ENCODE peak calls at places on chromosomes 3 and 15, in nine cellular contexts. E is stimulated activated CD8-positive, alpha-beta memory T cell treated with anti-CD3 and anti-CD28 coated beads, Interleukin-7, amount 100 ng/mL, for 24 hours; O is heart right ventricle; K is activated CD4-positive, alpha-beta memory T cell treated with anti-CD3 and anti-CD28 coated beads for 36 hours; D is iPS-NIHi11; P is NCI-H2171; A is osteocyte; L is HFF-Myc; T is stimulated activated CD4-positive, alpha-beta T cell treated with anti-CD3 and anti-CD28 coated beads, Interleukin-2, amount 100 ng/mL, for 48 hours. F is an unnamed sample.

GRCh38 chr3:188954590-188955208 is 217.1 kb upstream of the TPRG1 start:
- DNase-seq in E (peak), O (peak), K (peak), D (peak), P (peak), A (peak), L (peak), T (peak), F (peak)

GRCh38 chr3:51982352-51982837 is 940 bp upstream of the ACY1 start:
- DNase-seq in E (no peak), O (no peak), K (peak), D (peak), P (no peak), A (no peak), L (no peak), T (no peak), F (no peak)

GRCh38 chr15:100043069-100043641 is 298.6 kb downstream of the ADAMTS17 start:
- DNase-seq in E (no peak), O (no peak), K (no peak), D (no peak), P (no peak), A (no peak), L (no peak), T (no peak), F (no peak)

GRCh38 chr3:25047058-25047457 is 381.0 kb upstream of the RARB start:
- DNase-seq in E (no peak), O (no peak), K (no peak), D (no peak), P (peak), A (no peak), L (no peak), T (no peak), F (no peak)

GRCh38 chr15:98875309-98875708 is 132.3 kb downstream of the PGPEP1L start:
- DNase-seq in E (no peak), O (no peak), K (no peak), D (no peak), P (no peak), A (no peak), L (no peak), T (no peak), F (no peak)

GRCh38 chr3:59128685-59129084 is 78.9 kb upstream of the CFAP20DC start:
- DNase-seq in E (no peak), O (no peak), K (no peak), D (peak), P (no peak), A (no peak), L (no peak), T (no peak), F (no peak)

GRCh38 chr3:102512734-102513518 is 78.1 kb downstream of the ZPLD1 start:
- DNase-seq in E (no peak), O (no peak), K (no peak), D (no peak), P (no peak), A (no peak), L (no peak), T (no peak), F (no peak)

GRCh38 chr3:52531636-52532516 is 1.8 kb downstream of the NT5DC2 start:
- DNase-seq in E (no peak), O (peak), K (no peak), D (no peak), P (no peak), A (peak), L (no peak), T (no peak), F (no peak)

GRCh38 chr3:112117415-112117814 is 15.6 kb downstream of the GCSAM start:
- DNase-seq in E (no peak), O (no peak), K (no peak), D (no peak), P (no peak), A (no peak), L (no peak), T (no peak), F (no peak)

GRCh38 chr3:66998899-66999235 is 760 bp downstream of the KBTBD8 start:
- DNase-seq in E (no peak), O (no peak), K (no peak), D (no peak), P (no peak), A (no peak), L (no peak), T (no peak), F (no peak)

GRCh38 chr15:71291723-71292122 is 176.5 kb downstream of the THSD4 start:
- DNase-seq in E (no peak), O (no peak), K (peak), D (no peak), P (no peak), A (no peak), L (no peak), T (no peak), F (no peak)

GRCh38 chr3:131200636-131201199 is 174.0 kb downstream of the NEK11 start:
- DNase-seq in E (no peak), O (no peak), K (no peak), D (no peak), P (no peak), A (no peak), L (no peak), T (no peak), F (no peak)